ENCODE peak calls at places on chromosomes 3 and 15, in four cellular contexts. N, A, G and H are unnamed samples. For H3K4me1, the result is how much of the 10 kb centered on the place peaks cover.

GRCh38 chr3:54191997-54192396 is 69.6 kb downstream of the CACNA2D3 start:
- DNase-seq in N (no peak), A (no peak), G (no peak), H (no peak)

GRCh38 chr3:115146032-115146417 is 1.1 kb downstream of the ZBTB20 start:
- DNase-seq in N (no peak), A (peak), G (peak), H (peak)

GRCh38 chr3:39347586-39347876 is 18.0 kb downstream of the CCR8 start:
- DNase-seq in N (no peak), A (no peak), G (no peak), H (no peak)

GRCh38 chr3:138009476-138010272 is at the start of gene CLDN18:
- DNase-seq in N (no peak), A (no peak), G (no peak), H (no peak)

GRCh38 chr3:37937156-37937555 is 53.4 kb upstream of the VILL start:
- DNase-seq in N (no peak), A (no peak), G (no peak), H (no peak)

GRCh38 chr15:62060116-62060895 is at the start of gene VPS13C:
- DNase-seq in N (peak), A (peak), G (peak), H (peak)

GRCh38 chr15:101256756-101257155 is 4.9 kb upstream of the CHSY1 start:
- DNase-seq in N (no peak), A (no peak), G (no peak), H (no peak)

GRCh38 chr3:43399034-43399433 is 112.7 kb downstream of the SNRK start:
- DNase-seq in N (no peak), A (peak), G (no peak), H (no peak)

GRCh38 chr15:35040339-35041255 is 44.5 kb downstream of the NANOGP8 start:
- DNase-seq in N (no peak), A (no peak), G (no peak), H (no peak)

GRCh38 chr3:49807427-49808114 is 4.5 kb downstream of the INKA1 start:
- DNase-seq in N (no peak), A (peak), G (no peak), H (no peak)

GRCh38 chr3:54720604-54721003 is 207.3 kb downstream of the LRTM1 start:
- DNase-seq in N (no peak), A (no peak), G (no peak), H (no peak)

GRCh38 chr3:7382293-7383033 is 521.5 kb downstream of the GRM7 start:
- DNase-seq in N (no peak), A (peak), G (no peak), H (no peak)

GRCh38 chr15:85624241-85624855 is 170.4 kb downstream of the KLHL25 start:
- DNase-seq in N (no peak), A (peak), G (no peak), H (no peak)
- TF ChIP-seq POLR2AphosphoS5 in N (no peak), A (no peak), G (no peak), H (no peak)

GRCh38 chr3:185739264-185739701 is 85.6 kb downstream of the IGF2BP2 start:
- DNase-seq in N (no peak), A (no peak), G (no peak), H (no peak)
- H3K4me1 ChIP-seq in N (under half), A (under half), G (under half), H (half or more)

DNA sequence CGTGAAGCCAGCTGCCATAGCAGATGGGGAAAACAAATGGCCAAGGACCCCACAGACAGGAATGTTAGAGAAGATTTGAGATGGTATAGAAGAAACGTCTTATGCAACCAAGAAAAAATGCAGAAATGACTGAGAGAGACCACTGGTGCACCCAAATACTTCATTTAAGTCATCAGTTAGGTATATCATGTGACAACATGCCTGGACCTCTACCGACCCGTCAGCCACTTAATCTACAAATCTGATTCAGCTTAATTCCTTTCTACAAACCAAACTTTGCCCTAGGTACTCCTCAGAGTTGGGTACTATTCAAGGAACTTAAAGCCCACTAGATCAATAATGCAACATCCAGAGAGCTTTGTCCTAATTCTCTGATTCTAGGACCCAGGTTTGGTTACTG is 126.0 kb upstream of the UBE2E2 start:
- DNase-seq in N (no peak), A (no peak), G (no peak), H (no peak)
- H3K27ac ChIP-seq in N (no peak), A (no peak), G (no peak), H (no peak)

GRCh38 chr15:39704684-39705083 is 78.0 kb downstream of the FSIP1 start:
- DNase-seq in N (no peak), A (no peak), G (no peak), H (no peak)
- TF ChIP-seq POLR2AphosphoS5 in N (no peak), A (no peak), G (no peak), H (no peak)

GRCh38 chr3:186516645-186517044 is 27.5 kb downstream of the CRYGS start:
- DNase-seq in N (no peak), A (no peak), G (no peak), H (no peak)

GRCh38 chr3:186520436-186520835 is 23.7 kb downstream of the CRYGS start:
- DNase-seq in N (no peak), A (no peak), G (no peak), H (no peak)

GRCh38 chr3:186517218-186517617 is 27.0 kb downstream of the CRYGS start:
- DNase-seq in N (no peak), A (no peak), G (no peak), H (no peak)

GRCh38 chr3:186520957-186521842 is 23.0 kb downstream of the CRYGS start:
- DNase-seq in N (peak), A (no peak), G (no peak), H (no peak)

GRCh38 chr3:186519021-186519658 is 25.0 kb downstream of the CRYGS start:
- DNase-seq in N (peak), A (no peak), G (no peak), H (no peak)
- H3K4me1 ChIP-seq in N (half or more), A (under half), G (under half), H (under half)